ENCODE peak calls at places on chromosomes 12 and 14, in nine cellular contexts. Y is transverse colon, Z is BE2C, S is Caco-2, H is uterus, D is tibial nerve, Q is astrocyte, P is heart right ventricle, B is RWPE2. X is an unnamed sample.
A peak's percentile ranks its signal among the peaks of the same experiment; 100 is the strongest.

GRCh38 chr12:127144770-127145169 is 1122.2 kb upstream of the TMEM132C start:
- DNase-seq in Y (no peak), Z (no peak), S (no peak), H (no peak), D (no peak), Q (no peak), P (no peak), B (no peak), X (no peak)

GRCh38 chr14:80946187-80946586 is 4.6 kb upstream of the CEP128 start:
- DNase-seq in Y (no peak), Z (no peak), S (no peak), H (no peak), D (no peak), Q (no peak), P (no peak), B (no peak), X (no peak)

GRCh38 chr14:50835280-50835679 is 4.3 kb upstream of the NIN start:
- DNase-seq in Y (no peak), Z (no peak), S (no peak), H (no peak), D (no peak), Q (peak; percentile 41), P (no peak), B (no peak), X (peak; percentile 37)

GRCh38 chr12:111558107-111558376 is 41.1 kb downstream of the ATXN2 start:
- DNase-seq in Y (no peak), Z (no peak), S (no peak), H (no peak), D (no peak), Q (peak; percentile 45), P (no peak), B (no peak), X (no peak)

GRCh38 chr12:30450872-30451271 is 244.8 kb downstream of the IPO8 start:
- DNase-seq in Y (no peak), Z (peak; percentile 64), S (no peak), H (no peak), D (no peak), Q (peak; percentile 32), P (no peak), B (no peak), X (no peak)

GRCh38 chr12:1429980-1430379 is 164.4 kb downstream of the FBXL14 start:
- DNase-seq in Y (no peak), Z (no peak), S (no peak), H (no peak), D (peak; percentile 33), Q (peak; percentile 71), P (no peak), B (no peak), X (peak; percentile 25)

GRCh38 chr14:21978184-21978998 is 304.8 kb upstream of the OR4E1 start:
- DNase-seq in Y (peak; percentile 25), Z (peak; percentile 53), S (peak; percentile 61), H (peak; percentile 19), D (peak; percentile 57), Q (no peak), P (no peak), B (no peak), X (no peak)

GRCh38 chr14:76011959-76012802 is 26.6 kb downstream of the IFT43 start:
- DNase-seq in Y (no peak), Z (no peak), S (no peak), H (peak; percentile 50), D (no peak), Q (peak; percentile 30), P (peak; percentile 49), B (no peak), X (no peak)

GRCh38 chr14:98956616-98957015 is 315.4 kb downstream of the BCL11B start:
- DNase-seq in Y (no peak), Z (no peak), S (no peak), H (no peak), D (no peak), Q (no peak), P (no peak), B (peak; percentile 15), X (no peak)

GRCh38 chr12:89106950-89107349 is 245.4 kb downstream of the DUSP6 start:
- DNase-seq in Y (no peak), Z (no peak), S (no peak), H (no peak), D (no peak), Q (no peak), P (no peak), B (no peak), X (no peak)

GRCh38 chr12:131829795-131830334 is 1.7 kb downstream of the MMP17 start:
- DNase-seq in Y (no peak), Z (peak; percentile 26), S (no peak), H (no peak), D (no peak), Q (no peak), P (no peak), B (peak; percentile 55), X (no peak)

GRCh38 chr12:42607584-42607984 is 18.0 kb upstream of the PRICKLE1 start:
- DNase-seq in Y (no peak), Z (no peak), S (no peak), H (no peak), D (no peak), Q (no peak), P (no peak), B (no peak), X (no peak)

GRCh38 chr12:11651377-11651776 is 1.9 kb downstream of the ETV6 start:
- DNase-seq in Y (no peak), Z (no peak), S (no peak), H (no peak), D (no peak), Q (no peak), P (no peak), B (no peak), X (no peak)

GRCh38 chr12:112855375-112855774 is 51.4 kb upstream of the OAS1 start:
- DNase-seq in Y (no peak), Z (peak; percentile 47), S (peak; percentile 5), H (no peak), D (no peak), Q (no peak), P (no peak), B (no peak), X (no peak)

GRCh38 chr12:116397148-116397547 is 119.7 kb upstream of the MED13L start:
- DNase-seq in Y (no peak), Z (no peak), S (no peak), H (no peak), D (no peak), Q (peak; percentile 54), P (no peak), B (no peak), X (no peak)

GRCh38 chr14:77616133-77616453 is 344 bp downstream of the SPTLC2 start:
- DNase-seq in Y (no peak), Z (no peak), S (no peak), H (no peak), D (no peak), Q (no peak), P (peak; percentile 29), B (peak; percentile 70), X (no peak)

DNA sequence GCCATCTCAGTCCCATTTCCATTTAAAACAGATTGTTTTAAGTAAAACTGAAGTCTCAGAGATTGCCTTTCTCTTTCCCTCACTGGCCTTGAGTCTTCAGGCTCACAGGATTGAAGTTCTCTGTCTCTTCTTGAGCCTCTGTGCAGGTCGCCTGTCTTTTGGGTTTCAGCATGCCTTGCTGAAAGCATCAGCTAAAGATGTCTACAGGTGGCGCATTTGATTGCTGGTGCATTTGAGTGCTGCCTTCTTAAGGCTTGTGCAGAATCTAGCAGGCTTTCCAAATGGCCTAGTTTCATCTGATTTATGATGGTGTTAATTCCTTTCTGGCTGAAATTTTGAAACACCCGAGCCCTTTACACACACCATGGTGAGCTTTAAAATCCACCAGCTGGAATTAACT is 1062.2 kb upstream of the FBXO33 start:
- DNase-seq in Y (no peak), Z (no peak), S (no peak), H (no peak), D (no peak), Q (no peak), P (no peak), B (no peak), X (no peak)
- H3K4me3 ChIP-seq in Y (no peak overlapping the region), Z (no peak overlapping the region), S (no peak overlapping the region), H (no peak overlapping the region), D (no peak overlapping the region), Q (no peak overlapping the region), P (no peak overlapping the region), B (no peak overlapping the region), X (no peak overlapping the region)

GRCh38 chr14:92596328-92596943 is 82.9 kb downstream of the RIN3 start:
- DNase-seq in Y (no peak), Z (no peak), S (no peak), H (no peak), D (no peak), Q (no peak), P (no peak), B (no peak), X (no peak)
- TF ChIP-seq CTCF in Y (no peak), Z (peak; percentile 31), S (no peak), H (no peak), D (no peak), Q (no peak), P (no peak), B (no peak), X (no peak)

DNA sequence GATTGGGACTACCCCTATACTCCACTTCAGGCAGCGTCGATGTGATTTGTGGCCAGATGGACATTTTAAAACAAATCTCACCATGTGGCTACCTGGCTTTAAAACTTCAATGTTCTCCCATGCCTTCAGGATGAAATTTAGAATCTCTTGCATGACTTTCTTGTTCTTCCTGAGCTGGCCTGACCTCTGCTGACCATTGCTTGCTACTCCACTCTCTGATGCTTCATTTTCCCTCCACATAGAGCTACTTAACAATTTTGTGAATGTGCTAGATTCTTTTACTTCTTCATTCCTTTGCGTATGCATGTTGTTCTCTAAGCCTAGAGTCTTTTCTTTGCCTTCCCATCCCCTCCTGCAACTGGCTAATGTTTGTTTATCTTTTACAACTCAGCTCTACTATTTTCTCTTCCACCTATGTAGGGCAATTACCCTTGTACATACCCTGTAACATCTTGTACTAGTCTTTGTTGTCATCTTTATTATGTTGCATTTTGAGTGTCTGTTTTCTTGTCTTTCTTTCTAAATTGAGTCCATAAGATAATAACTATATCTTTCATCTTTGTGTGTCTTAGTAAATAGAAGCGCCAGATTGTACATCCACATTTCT is 41.2 kb downstream of the YLPM1 start:
- DNase-seq in Y (peak; percentile 20), Z (peak; percentile 23), S (peak; percentile 31), H (no peak), D (no peak), Q (peak; percentile 30), P (no peak), B (no peak), X (no peak)
- H3K27me3 ChIP-seq in Y (no peaks in the 10 kb centered on the region), Z (no peaks in the 10 kb centered on the region), S (no peaks in the 10 kb centered on the region), H (no peaks in the 10 kb centered on the region), D (no peaks in the 10 kb centered on the region), Q (no peaks in the 10 kb centered on the region), P (no peaks in the 10 kb centered on the region), B (peaks cover 4% of the 10 kb centered on the region), X (no peaks in the 10 kb centered on the region)

GRCh38 chr14:73489481-73490175 is 1.1 kb upstream of the RIOX1 start:
- DNase-seq in Y (no peak), Z (no peak), S (peak; percentile 11), H (no peak), D (no peak), Q (no peak), P (no peak), B (no peak), X (no peak)
- H3K4me3 ChIP-seq in Y (no peak overlapping the region), Z (no peak overlapping the region), S (no peak overlapping the region), H (no peak overlapping the region), D (no peak overlapping the region), Q (no peak overlapping the region), P (no peak overlapping the region), B (no peak overlapping the region), X (no peak overlapping the region)

GRCh38 chr12:44317651-44318126 is 481.8 kb downstream of the TMEM117 start:
- DNase-seq in Y (no peak), Z (peak; percentile 17), S (peak; percentile 25), H (no peak), D (no peak), Q (peak; percentile 18), P (no peak), B (no peak), X (no peak)
- TF ChIP-seq CTCF in Y (peak; percentile 32), Z (peak; percentile 58), S (peak; percentile 32), H (no peak), D (no peak), Q (peak; percentile 21), P (no peak), B (peak; percentile 42), X (peak; percentile 51)